ENCODE peak calls at places on chromosomes 13 and 19, in seven cellular contexts. One of them, this sample, is unnamed.

GRCh38 chr13:25286308-25286968 is 850 bp downstream of the MTMR6 start:
- DNase-seq in IMR-90: peak
- DNase-seq in mesenchymal stem cell: peak
- DNase-seq in neuronal stem cell: peak
- DNase-seq in trophoblast cell: peak
- DNase-seq in H9: no peak
- DNase-seq in mesendoderm: peak
- DNase-seq in this sample: no peak

GRCh38 chr19:39363909-39364457 is 21.8 kb downstream of the SAMD4B start:
- DNase-seq in trophoblast cell: peak
- DNase-seq in mesendoderm: no peak
- DNase-seq in IMR-90: peak
- DNase-seq in mesenchymal stem cell: peak
- DNase-seq in neuronal stem cell: no peak
- DNase-seq in H9: no peak
- DNase-seq in this sample: no peak

GRCh38 chr13:60351326-60351725 is 45.7 kb upstream of the TDRD3 start:
- DNase-seq in mesendoderm: no peak
- DNase-seq in H9: no peak
- DNase-seq in mesenchymal stem cell: peak
- DNase-seq in IMR-90: peak
- DNase-seq in trophoblast cell: no peak
- DNase-seq in neuronal stem cell: no peak
- DNase-seq in this sample: no peak

GRCh38 chr19:58182577-58182988 is 278 bp upstream of the ZNF274 start:
- DNase-seq in trophoblast cell: no peak
- DNase-seq in IMR-90: no peak
- DNase-seq in neuronal stem cell: no peak
- DNase-seq in H9: no peak
- DNase-seq in mesenchymal stem cell: no peak
- DNase-seq in mesendoderm: no peak
- DNase-seq in this sample: no peak

GRCh38 chr13:46817081-46817480 is 20.1 kb upstream of the ESD start:
- DNase-seq in neuronal stem cell: no peak
- DNase-seq in H9: no peak
- DNase-seq in IMR-90: no peak
- DNase-seq in mesenchymal stem cell: no peak
- DNase-seq in trophoblast cell: no peak
- DNase-seq in mesendoderm: peak
- DNase-seq in this sample: no peak

GRCh38 chr19:32861596-32861995 is 8.0 kb downstream of the SLC7A9 start:
- DNase-seq in mesenchymal stem cell: no peak
- DNase-seq in trophoblast cell: no peak
- DNase-seq in IMR-90: no peak
- DNase-seq in mesendoderm: no peak
- DNase-seq in H9: no peak
- DNase-seq in neuronal stem cell: no peak
- DNase-seq in this sample: no peak

GRCh38 chr19:47176071-47176626 is 45.5 kb downstream of the SAE1 start:
- DNase-seq in neuronal stem cell: no peak
- DNase-seq in mesenchymal stem cell: peak
- DNase-seq in H9: no peak
- DNase-seq in trophoblast cell: peak
- DNase-seq in IMR-90: peak
- DNase-seq in mesendoderm: no peak
- DNase-seq in this sample: no peak

GRCh38 chr13:26037302-26037701 is 14.5 kb downstream of the SHISA2 start:
- DNase-seq in neuronal stem cell: peak
- DNase-seq in IMR-90: no peak
- DNase-seq in H9: peak
- DNase-seq in trophoblast cell: peak
- DNase-seq in mesenchymal stem cell: no peak
- DNase-seq in mesendoderm: peak
- DNase-seq in this sample: peak

GRCh38 chr19:28213476-28214082 is 999.4 kb downstream of the UQCRFS1 start:
- DNase-seq in mesenchymal stem cell: no peak
- DNase-seq in neuronal stem cell: no peak
- DNase-seq in mesendoderm: peak
- DNase-seq in trophoblast cell: no peak
- DNase-seq in H9: no peak
- DNase-seq in IMR-90: no peak
- DNase-seq in this sample: no peak

GRCh38 chr19:277581-278165 is 13.5 kb downstream of the PLPP2 start:
- DNase-seq in trophoblast cell: peak
- DNase-seq in H9: peak
- DNase-seq in IMR-90: peak
- DNase-seq in mesenchymal stem cell: peak
- DNase-seq in mesendoderm: peak
- DNase-seq in neuronal stem cell: peak
- DNase-seq in this sample: peak

GRCh38 chr13:111566567-111566966 is 246.1 kb downstream of the TEX29 start:
- DNase-seq in mesenchymal stem cell: no peak
- DNase-seq in neuronal stem cell: no peak
- DNase-seq in IMR-90: no peak
- DNase-seq in mesendoderm: no peak
- DNase-seq in trophoblast cell: no peak
- DNase-seq in H9: no peak
- DNase-seq in this sample: no peak

GRCh38 chr13:107874456-107874855 is 340.9 kb downstream of the LIG4 start:
- DNase-seq in neuronal stem cell: no peak
- DNase-seq in IMR-90: no peak
- DNase-seq in trophoblast cell: no peak
- DNase-seq in H9: no peak
- DNase-seq in mesendoderm: no peak
- DNase-seq in mesenchymal stem cell: no peak
- DNase-seq in this sample: no peak

GRCh38 chr19:12695514-12695913 is 917 bp downstream of the FBXW9 start:
- DNase-seq in H9: no peak
- DNase-seq in trophoblast cell: no peak
- DNase-seq in mesenchymal stem cell: no peak
- DNase-seq in IMR-90: no peak
- DNase-seq in neuronal stem cell: no peak
- DNase-seq in mesendoderm: no peak
- DNase-seq in this sample: no peak
- H3K18ac ChIP-seq in H9: no peak
- H3K18ac ChIP-seq in trophoblast cell: no peak
- H3K18ac ChIP-seq in mesenchymal stem cell: no peak
- H3K18ac ChIP-seq in IMR-90: no peak
- H3K18ac ChIP-seq in neuronal stem cell: no peak
- H3K18ac ChIP-seq in mesendoderm: no peak
- H3K18ac ChIP-seq in this sample: no peak

DNA sequence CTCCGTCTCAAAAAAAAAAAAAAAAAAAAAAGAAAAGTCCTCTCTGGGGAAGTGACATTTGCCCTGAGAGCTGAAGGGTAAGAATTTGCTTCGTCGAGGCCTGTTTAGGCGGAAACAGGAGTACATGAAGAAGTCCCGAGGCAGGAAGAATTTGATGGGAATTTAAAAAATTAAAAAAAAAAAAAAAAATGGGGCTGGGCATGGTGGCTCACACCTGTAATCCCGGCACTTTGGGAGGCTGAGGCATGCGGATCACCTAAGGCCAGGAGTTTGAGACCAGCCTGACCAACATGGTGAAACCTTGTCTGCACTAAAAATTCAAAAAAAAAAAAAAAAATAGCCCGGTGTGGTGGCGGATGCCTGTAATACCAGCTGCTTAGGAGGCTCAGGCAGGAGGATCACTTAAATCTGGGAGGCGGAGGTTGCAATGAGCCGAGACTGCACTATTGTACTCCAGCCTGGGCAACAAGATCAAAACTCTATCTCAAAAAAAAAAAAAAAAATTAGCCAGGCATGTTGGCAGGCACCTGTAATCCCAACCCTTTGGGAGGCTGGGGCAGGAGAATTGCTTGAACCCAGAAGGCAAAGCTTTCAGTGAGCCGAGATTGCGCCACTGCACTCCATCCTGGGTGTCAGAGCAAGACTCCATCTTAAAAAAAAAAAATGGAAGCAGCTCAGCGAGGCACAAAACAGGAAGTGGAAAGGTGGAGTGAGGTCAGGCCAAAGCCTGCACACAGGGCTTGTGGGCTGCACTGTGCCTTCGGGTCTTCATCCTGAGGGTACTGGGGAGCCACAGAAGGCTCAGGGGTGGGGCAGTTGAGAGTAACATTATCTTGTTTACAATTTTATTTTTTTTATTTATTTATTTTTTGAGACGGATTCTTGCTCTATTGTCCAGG is 4.9 kb downstream of the BAX start:
- DNase-seq in mesenchymal stem cell: no peak
- DNase-seq in trophoblast cell: peak
- DNase-seq in IMR-90: no peak
- DNase-seq in H9: no peak
- DNase-seq in mesendoderm: no peak
- DNase-seq in neuronal stem cell: no peak
- DNase-seq in this sample: no peak
- H3K18ac ChIP-seq in mesenchymal stem cell: no peak
- H3K18ac ChIP-seq in trophoblast cell: no peak
- H3K18ac ChIP-seq in IMR-90: no peak
- H3K18ac ChIP-seq in H9: no peak
- H3K18ac ChIP-seq in mesendoderm: no peak
- H3K18ac ChIP-seq in neuronal stem cell: no peak
- H3K18ac ChIP-seq in this sample: no peak

GRCh38 chr19:51944798-51945552 is 17.7 kb downstream of the ZNF613 start:
- DNase-seq in trophoblast cell: no peak
- DNase-seq in mesendoderm: peak
- DNase-seq in IMR-90: no peak
- DNase-seq in neuronal stem cell: no peak
- DNase-seq in mesenchymal stem cell: no peak
- DNase-seq in H9: no peak
- DNase-seq in this sample: no peak
- H3K18ac ChIP-seq in trophoblast cell: no peak
- H3K18ac ChIP-seq in mesendoderm: no peak
- H3K18ac ChIP-seq in IMR-90: no peak
- H3K18ac ChIP-seq in neuronal stem cell: no peak
- H3K18ac ChIP-seq in mesenchymal stem cell: no peak
- H3K18ac ChIP-seq in H9: no peak
- H3K18ac ChIP-seq in this sample: no peak

GRCh38 chr13:98721825-98722510 is 30.5 kb downstream of the SLC15A1 start:
- DNase-seq in mesenchymal stem cell: no peak
- DNase-seq in IMR-90: no peak
- DNase-seq in trophoblast cell: no peak
- DNase-seq in neuronal stem cell: no peak
- DNase-seq in mesendoderm: no peak
- DNase-seq in H9: no peak
- DNase-seq in this sample: no peak
- H3K18ac ChIP-seq in mesenchymal stem cell: no peak
- H3K18ac ChIP-seq in IMR-90: no peak
- H3K18ac ChIP-seq in trophoblast cell: no peak
- H3K18ac ChIP-seq in neuronal stem cell: no peak
- H3K18ac ChIP-seq in mesendoderm: no peak
- H3K18ac ChIP-seq in H9: no peak
- H3K18ac ChIP-seq in this sample: no peak